ENCODE peak calls at places on chromosomes 16 and 17, in nine cellular contexts. One of them, this sample, is unnamed.

GRCh38 chr16:87431926-87432325 is 39.8 kb downstream of the MAP1LC3B start:
- DNase-seq in substantia nigra: no peak
- DNase-seq in GM13976: no peak
- DNase-seq in effector CD4-positive, alpha-beta T cell: no peak
- DNase-seq in CD4-positive, alpha-beta T cell: no peak
- DNase-seq in astrocyte of the spinal cord: peak
- DNase-seq in GM19239: no peak
- DNase-seq in iris pigment epithelial cell: peak
- DNase-seq in SHP77: no peak
- DNase-seq in this sample: no peak

GRCh38 chr16:49513040-49513439 is 139.4 kb downstream of the C16orf78 start:
- DNase-seq in GM19239: peak
- DNase-seq in SHP77: no peak
- DNase-seq in astrocyte of the spinal cord: no peak
- DNase-seq in GM13976: no peak
- DNase-seq in effector CD4-positive, alpha-beta T cell: no peak
- DNase-seq in CD4-positive, alpha-beta T cell: no peak
- DNase-seq in substantia nigra: no peak
- DNase-seq in iris pigment epithelial cell: no peak
- DNase-seq in this sample: peak

GRCh38 chr16:69399361-69399760 is 13.6 kb upstream of the TERF2 start:
- DNase-seq in GM13976: no peak
- DNase-seq in substantia nigra: no peak
- DNase-seq in CD4-positive, alpha-beta T cell: no peak
- DNase-seq in iris pigment epithelial cell: no peak
- DNase-seq in GM19239: no peak
- DNase-seq in astrocyte of the spinal cord: peak
- DNase-seq in effector CD4-positive, alpha-beta T cell: no peak
- DNase-seq in SHP77: no peak
- DNase-seq in this sample: no peak

GRCh38 chr17:19753049-19753444 is 4.9 kb upstream of the ALDH3A1 start:
- DNase-seq in GM13976: no peak
- DNase-seq in SHP77: peak
- DNase-seq in astrocyte of the spinal cord: peak
- DNase-seq in GM19239: no peak
- DNase-seq in substantia nigra: peak
- DNase-seq in iris pigment epithelial cell: peak
- DNase-seq in effector CD4-positive, alpha-beta T cell: no peak
- DNase-seq in CD4-positive, alpha-beta T cell: no peak
- DNase-seq in this sample: no peak

GRCh38 chr17:75652934-75653549 is 13.9 kb downstream of the RECQL5 start:
- DNase-seq in iris pigment epithelial cell: peak
- DNase-seq in CD4-positive, alpha-beta T cell: no peak
- DNase-seq in GM19239: no peak
- DNase-seq in SHP77: no peak
- DNase-seq in substantia nigra: no peak
- DNase-seq in astrocyte of the spinal cord: peak
- DNase-seq in GM13976: peak
- DNase-seq in effector CD4-positive, alpha-beta T cell: no peak
- DNase-seq in this sample: no peak

GRCh38 chr17:78974635-78975591 is 4.8 kb downstream of the LGALS3BP start:
- DNase-seq in astrocyte of the spinal cord: peak
- DNase-seq in substantia nigra: no peak
- DNase-seq in CD4-positive, alpha-beta T cell: no peak
- DNase-seq in effector CD4-positive, alpha-beta T cell: no peak
- DNase-seq in SHP77: no peak
- DNase-seq in GM13976: no peak
- DNase-seq in GM19239: no peak
- DNase-seq in iris pigment epithelial cell: peak
- DNase-seq in this sample: peak

GRCh38 chr16:23119570-23119969 is 29.7 kb downstream of the USP31 start:
- DNase-seq in iris pigment epithelial cell: peak
- DNase-seq in GM19239: no peak
- DNase-seq in CD4-positive, alpha-beta T cell: no peak
- DNase-seq in substantia nigra: no peak
- DNase-seq in effector CD4-positive, alpha-beta T cell: no peak
- DNase-seq in astrocyte of the spinal cord: peak
- DNase-seq in GM13976: no peak
- DNase-seq in SHP77: no peak
- DNase-seq in this sample: no peak

GRCh38 chr16:4051591-4051990 is 64.7 kb downstream of the ADCY9 start:
- DNase-seq in CD4-positive, alpha-beta T cell: no peak
- DNase-seq in GM19239: no peak
- DNase-seq in SHP77: no peak
- DNase-seq in iris pigment epithelial cell: no peak
- DNase-seq in substantia nigra: no peak
- DNase-seq in effector CD4-positive, alpha-beta T cell: no peak
- DNase-seq in astrocyte of the spinal cord: no peak
- DNase-seq in GM13976: no peak
- DNase-seq in this sample: no peak

GRCh38 chr16:17380613-17381012 is 90.1 kb downstream of the XYLT1 start:
- DNase-seq in iris pigment epithelial cell: no peak
- DNase-seq in GM19239: no peak
- DNase-seq in SHP77: no peak
- DNase-seq in substantia nigra: no peak
- DNase-seq in astrocyte of the spinal cord: peak
- DNase-seq in GM13976: no peak
- DNase-seq in CD4-positive, alpha-beta T cell: no peak
- DNase-seq in effector CD4-positive, alpha-beta T cell: no peak
- DNase-seq in this sample: no peak

GRCh38 chr17:46264456-46265198 is 30.3 kb upstream of the LRRC37A start:
- DNase-seq in GM19239: no peak
- DNase-seq in substantia nigra: no peak
- DNase-seq in iris pigment epithelial cell: peak
- DNase-seq in astrocyte of the spinal cord: peak
- DNase-seq in SHP77: no peak
- DNase-seq in GM13976: no peak
- DNase-seq in effector CD4-positive, alpha-beta T cell: peak
- DNase-seq in CD4-positive, alpha-beta T cell: no peak
- DNase-seq in this sample: no peak

GRCh38 chr16:11639925-11640899 is 28.0 kb upstream of the SNN start:
- DNase-seq in GM13976: no peak
- DNase-seq in astrocyte of the spinal cord: peak
- DNase-seq in SHP77: peak
- DNase-seq in iris pigment epithelial cell: peak
- DNase-seq in effector CD4-positive, alpha-beta T cell: no peak
- DNase-seq in CD4-positive, alpha-beta T cell: no peak
- DNase-seq in GM19239: no peak
- DNase-seq in substantia nigra: peak
- DNase-seq in this sample: peak

GRCh38 chr16:24482681-24483202 is 56.6 kb upstream of the RBBP6 start:
- DNase-seq in GM19239: no peak
- DNase-seq in SHP77: no peak
- DNase-seq in astrocyte of the spinal cord: no peak
- DNase-seq in substantia nigra: no peak
- DNase-seq in GM13976: no peak
- DNase-seq in effector CD4-positive, alpha-beta T cell: no peak
- DNase-seq in CD4-positive, alpha-beta T cell: no peak
- DNase-seq in iris pigment epithelial cell: no peak
- DNase-seq in this sample: no peak

GRCh38 chr17:35713069-35713728 is 18.2 kb upstream of the RASL10B start:
- DNase-seq in CD4-positive, alpha-beta T cell: no peak
- DNase-seq in GM13976: no peak
- DNase-seq in astrocyte of the spinal cord: peak
- DNase-seq in effector CD4-positive, alpha-beta T cell: no peak
- DNase-seq in substantia nigra: no peak
- DNase-seq in SHP77: no peak
- DNase-seq in GM19239: no peak
- DNase-seq in iris pigment epithelial cell: peak
- DNase-seq in this sample: no peak

GRCh38 chr17:53818894-53819293 is 3.8 kb upstream of the KIF2B start:
- DNase-seq in SHP77: no peak
- DNase-seq in GM13976: no peak
- DNase-seq in CD4-positive, alpha-beta T cell: no peak
- DNase-seq in iris pigment epithelial cell: no peak
- DNase-seq in GM19239: no peak
- DNase-seq in effector CD4-positive, alpha-beta T cell: no peak
- DNase-seq in astrocyte of the spinal cord: no peak
- DNase-seq in substantia nigra: no peak
- DNase-seq in this sample: no peak

GRCh38 chr17:34117811-34118210 is 137.3 kb upstream of the CCL2 start:
- DNase-seq in GM19239: no peak
- DNase-seq in astrocyte of the spinal cord: no peak
- DNase-seq in effector CD4-positive, alpha-beta T cell: no peak
- DNase-seq in SHP77: no peak
- DNase-seq in GM13976: no peak
- DNase-seq in substantia nigra: no peak
- DNase-seq in CD4-positive, alpha-beta T cell: no peak
- DNase-seq in iris pigment epithelial cell: no peak
- DNase-seq in this sample: no peak

GRCh38 chr17:73358668-73359067 is 46.9 kb upstream of the CDC42EP4 start:
- DNase-seq in astrocyte of the spinal cord: no peak
- DNase-seq in substantia nigra: no peak
- DNase-seq in SHP77: no peak
- DNase-seq in effector CD4-positive, alpha-beta T cell: no peak
- DNase-seq in GM13976: no peak
- DNase-seq in GM19239: no peak
- DNase-seq in iris pigment epithelial cell: no peak
- DNase-seq in CD4-positive, alpha-beta T cell: no peak
- DNase-seq in this sample: no peak

GRCh38 chr17:36641331-36641876 is 40.0 kb downstream of the MRM1 start:
- DNase-seq in SHP77: no peak
- DNase-seq in effector CD4-positive, alpha-beta T cell: no peak
- DNase-seq in substantia nigra: no peak
- DNase-seq in GM13976: no peak
- DNase-seq in iris pigment epithelial cell: no peak
- DNase-seq in CD4-positive, alpha-beta T cell: no peak
- DNase-seq in astrocyte of the spinal cord: no peak
- DNase-seq in GM19239: no peak
- DNase-seq in this sample: no peak

GRCh38 chr16:74756203-74756602 is 18.4 kb downstream of the FA2H start:
- DNase-seq in effector CD4-positive, alpha-beta T cell: no peak
- DNase-seq in astrocyte of the spinal cord: no peak
- DNase-seq in CD4-positive, alpha-beta T cell: no peak
- DNase-seq in iris pigment epithelial cell: no peak
- DNase-seq in GM13976: no peak
- DNase-seq in SHP77: no peak
- DNase-seq in substantia nigra: no peak
- DNase-seq in GM19239: no peak
- DNase-seq in this sample: no peak

GRCh38 chr17:52465407-52465806 is 306.9 kb upstream of the CA10 start:
- DNase-seq in SHP77: no peak
- DNase-seq in CD4-positive, alpha-beta T cell: no peak
- DNase-seq in iris pigment epithelial cell: no peak
- DNase-seq in astrocyte of the spinal cord: no peak
- DNase-seq in GM19239: no peak
- DNase-seq in effector CD4-positive, alpha-beta T cell: no peak
- DNase-seq in substantia nigra: no peak
- DNase-seq in GM13976: no peak
- DNase-seq in this sample: no peak

GRCh38 chr16:89973654-89974335 is 25.2 kb downstream of the DEF8 start:
- DNase-seq in SHP77: no peak
- DNase-seq in CD4-positive, alpha-beta T cell: no peak
- DNase-seq in iris pigment epithelial cell: no peak
- DNase-seq in astrocyte of the spinal cord: no peak
- DNase-seq in effector CD4-positive, alpha-beta T cell: no peak
- DNase-seq in GM19239: no peak
- DNase-seq in GM13976: no peak
- DNase-seq in substantia nigra: no peak
- DNase-seq in this sample: no peak

GRCh38 chr16:87965973-87966667 is 14.9 kb downstream of the BANP start:
- DNase-seq in effector CD4-positive, alpha-beta T cell: no peak
- DNase-seq in iris pigment epithelial cell: peak
- DNase-seq in GM13976: no peak
- DNase-seq in astrocyte of the spinal cord: peak
- DNase-seq in CD4-positive, alpha-beta T cell: no peak
- DNase-seq in substantia nigra: no peak
- DNase-seq in SHP77: no peak
- DNase-seq in GM19239: no peak
- DNase-seq in this sample: no peak

GRCh38 chr16:72927199-72928088 is 120.5 kb downstream of the ZFHX3 start:
- DNase-seq in substantia nigra: no peak
- DNase-seq in GM13976: no peak
- DNase-seq in iris pigment epithelial cell: peak
- DNase-seq in CD4-positive, alpha-beta T cell: no peak
- DNase-seq in SHP77: peak
- DNase-seq in effector CD4-positive, alpha-beta T cell: no peak
- DNase-seq in astrocyte of the spinal cord: peak
- DNase-seq in GM19239: no peak
- DNase-seq in this sample: no peak

GRCh38 chr17:27342059-27342458 is 48.1 kb downstream of the WSB1 start:
- DNase-seq in GM19239: no peak
- DNase-seq in effector CD4-positive, alpha-beta T cell: no peak
- DNase-seq in GM13976: no peak
- DNase-seq in SHP77: no peak
- DNase-seq in iris pigment epithelial cell: no peak
- DNase-seq in astrocyte of the spinal cord: no peak
- DNase-seq in CD4-positive, alpha-beta T cell: no peak
- DNase-seq in substantia nigra: no peak
- DNase-seq in this sample: no peak

GRCh38 chr16:70470927-70471341 is 16.5 kb downstream of the FCSK start:
- DNase-seq in CD4-positive, alpha-beta T cell: no peak
- DNase-seq in SHP77: peak
- DNase-seq in effector CD4-positive, alpha-beta T cell: no peak
- DNase-seq in GM13976: no peak
- DNase-seq in iris pigment epithelial cell: peak
- DNase-seq in GM19239: no peak
- DNase-seq in astrocyte of the spinal cord: peak
- DNase-seq in substantia nigra: no peak
- DNase-seq in this sample: peak

This sample was measured in right cardiac atrium.